ENCODE peak calls at places on chromosome 20, in nine cellular contexts. One of them, this sample, is unnamed.

GRCh38 chr20:47318027-47318595 is 38.4 kb downstream of the ZMYND8 start:
- DNase-seq in upper lobe of left lung: peak
- DNase-seq in brain microvascular endothelial cell: peak
- DNase-seq in IMR-90: peak
- DNase-seq in Peyer's patch: no peak
- DNase-seq in uterus: peak
- DNase-seq in lower lobe of right lung: peak
- DNase-seq in lung: no peak
- DNase-seq in right lobe of liver: no peak
- DNase-seq in this sample: no peak

GRCh38 chr20:61500791-61501321 is 248.8 kb downstream of the CDH4 start:
- DNase-seq in upper lobe of left lung: no peak
- DNase-seq in brain microvascular endothelial cell: no peak
- DNase-seq in IMR-90: peak
- DNase-seq in Peyer's patch: no peak
- DNase-seq in uterus: no peak
- DNase-seq in lower lobe of right lung: no peak
- DNase-seq in lung: no peak
- DNase-seq in right lobe of liver: no peak
- DNase-seq in this sample: no peak

GRCh38 chr20:63702751-63703470 is 4.9 kb downstream of the ARFRP1 start:
- DNase-seq in upper lobe of left lung: no peak
- DNase-seq in brain microvascular endothelial cell: no peak
- DNase-seq in IMR-90: no peak
- DNase-seq in Peyer's patch: no peak
- DNase-seq in uterus: peak
- DNase-seq in lower lobe of right lung: no peak
- DNase-seq in lung: no peak
- DNase-seq in right lobe of liver: no peak
- DNase-seq in this sample: no peak

GRCh38 chr20:16397053-16397452 is 176.2 kb downstream of the KIF16B start:
- DNase-seq in upper lobe of left lung: no peak
- DNase-seq in brain microvascular endothelial cell: no peak
- DNase-seq in IMR-90: no peak
- DNase-seq in Peyer's patch: no peak
- DNase-seq in uterus: peak
- DNase-seq in lower lobe of right lung: no peak
- DNase-seq in lung: peak
- DNase-seq in right lobe of liver: no peak
- DNase-seq in this sample: peak

GRCh38 chr20:20680991-20681508 is 31.4 kb downstream of the RALGAPA2 start:
- DNase-seq in upper lobe of left lung: peak
- DNase-seq in brain microvascular endothelial cell: no peak
- DNase-seq in IMR-90: no peak
- DNase-seq in Peyer's patch: no peak
- DNase-seq in uterus: no peak
- DNase-seq in lower lobe of right lung: peak
- DNase-seq in lung: peak
- DNase-seq in right lobe of liver: no peak
- DNase-seq in this sample: no peak

GRCh38 chr20:43442310-43442880 is 15.3 kb upstream of the SRSF6 start:
- DNase-seq in upper lobe of left lung: no peak
- DNase-seq in brain microvascular endothelial cell: no peak
- DNase-seq in IMR-90: peak
- DNase-seq in Peyer's patch: no peak
- DNase-seq in uterus: no peak
- DNase-seq in lower lobe of right lung: no peak
- DNase-seq in lung: no peak
- DNase-seq in right lobe of liver: no peak
- DNase-seq in this sample: no peak

GRCh38 chr20:50110141-50111047 is 2.6 kb downstream of the UBE2V1 start:
- DNase-seq in upper lobe of left lung: peak
- DNase-seq in brain microvascular endothelial cell: no peak
- DNase-seq in IMR-90: no peak
- DNase-seq in Peyer's patch: peak
- DNase-seq in uterus: no peak
- DNase-seq in lower lobe of right lung: no peak
- DNase-seq in lung: no peak
- DNase-seq in right lobe of liver: no peak
- DNase-seq in this sample: no peak

GRCh38 chr20:18615020-18615652 is 27.3 kb downstream of the DTD1 start:
- DNase-seq in upper lobe of left lung: peak
- DNase-seq in brain microvascular endothelial cell: no peak
- DNase-seq in IMR-90: no peak
- DNase-seq in Peyer's patch: no peak
- DNase-seq in uterus: no peak
- DNase-seq in lower lobe of right lung: no peak
- DNase-seq in lung: no peak
- DNase-seq in right lobe of liver: no peak
- DNase-seq in this sample: no peak

GRCh38 chr20:51326241-51326819 is 216.2 kb downstream of the NFATC2 start:
- DNase-seq in upper lobe of left lung: peak
- DNase-seq in brain microvascular endothelial cell: peak
- DNase-seq in IMR-90: peak
- DNase-seq in Peyer's patch: peak
- DNase-seq in uterus: peak
- DNase-seq in lower lobe of right lung: peak
- DNase-seq in lung: no peak
- DNase-seq in right lobe of liver: no peak
- DNase-seq in this sample: no peak

GRCh38 chr20:40990542-40991120 is 38.0 kb upstream of the TOP1 start:
- DNase-seq in upper lobe of left lung: peak
- DNase-seq in brain microvascular endothelial cell: peak
- DNase-seq in IMR-90: peak
- DNase-seq in Peyer's patch: peak
- DNase-seq in uterus: peak
- DNase-seq in lower lobe of right lung: peak
- DNase-seq in lung: peak
- DNase-seq in right lobe of liver: peak
- DNase-seq in this sample: peak

GRCh38 chr20:7637184-7637583 is 303.1 kb downstream of the HAO1 start:
- DNase-seq in upper lobe of left lung: no peak
- DNase-seq in brain microvascular endothelial cell: peak
- DNase-seq in IMR-90: no peak
- DNase-seq in Peyer's patch: no peak
- DNase-seq in uterus: no peak
- DNase-seq in lower lobe of right lung: no peak
- DNase-seq in lung: no peak
- DNase-seq in right lobe of liver: no peak
- DNase-seq in this sample: no peak

GRCh38 chr20:46253391-46253790 is 54.9 kb downstream of the CDH22 start:
- DNase-seq in upper lobe of left lung: no peak
- DNase-seq in brain microvascular endothelial cell: no peak
- DNase-seq in IMR-90: no peak
- DNase-seq in Peyer's patch: no peak
- DNase-seq in uterus: no peak
- DNase-seq in lower lobe of right lung: no peak
- DNase-seq in lung: no peak
- DNase-seq in right lobe of liver: no peak
- DNase-seq in this sample: no peak

GRCh38 chr20:51004305-51004727 is 18.6 kb downstream of the KCNG1 start:
- DNase-seq in upper lobe of left lung: no peak
- DNase-seq in brain microvascular endothelial cell: no peak
- DNase-seq in IMR-90: no peak
- DNase-seq in Peyer's patch: no peak
- DNase-seq in uterus: no peak
- DNase-seq in lower lobe of right lung: no peak
- DNase-seq in lung: no peak
- DNase-seq in right lobe of liver: no peak
- DNase-seq in this sample: no peak

GRCh38 chr20:11469795-11470495 is 447.7 kb upstream of the BTBD3 start:
- DNase-seq in upper lobe of left lung: no peak
- DNase-seq in brain microvascular endothelial cell: no peak
- DNase-seq in IMR-90: no peak
- DNase-seq in Peyer's patch: no peak
- DNase-seq in uterus: no peak
- DNase-seq in lower lobe of right lung: no peak
- DNase-seq in lung: no peak
- DNase-seq in right lobe of liver: no peak
- DNase-seq in this sample: no peak

DNA sequence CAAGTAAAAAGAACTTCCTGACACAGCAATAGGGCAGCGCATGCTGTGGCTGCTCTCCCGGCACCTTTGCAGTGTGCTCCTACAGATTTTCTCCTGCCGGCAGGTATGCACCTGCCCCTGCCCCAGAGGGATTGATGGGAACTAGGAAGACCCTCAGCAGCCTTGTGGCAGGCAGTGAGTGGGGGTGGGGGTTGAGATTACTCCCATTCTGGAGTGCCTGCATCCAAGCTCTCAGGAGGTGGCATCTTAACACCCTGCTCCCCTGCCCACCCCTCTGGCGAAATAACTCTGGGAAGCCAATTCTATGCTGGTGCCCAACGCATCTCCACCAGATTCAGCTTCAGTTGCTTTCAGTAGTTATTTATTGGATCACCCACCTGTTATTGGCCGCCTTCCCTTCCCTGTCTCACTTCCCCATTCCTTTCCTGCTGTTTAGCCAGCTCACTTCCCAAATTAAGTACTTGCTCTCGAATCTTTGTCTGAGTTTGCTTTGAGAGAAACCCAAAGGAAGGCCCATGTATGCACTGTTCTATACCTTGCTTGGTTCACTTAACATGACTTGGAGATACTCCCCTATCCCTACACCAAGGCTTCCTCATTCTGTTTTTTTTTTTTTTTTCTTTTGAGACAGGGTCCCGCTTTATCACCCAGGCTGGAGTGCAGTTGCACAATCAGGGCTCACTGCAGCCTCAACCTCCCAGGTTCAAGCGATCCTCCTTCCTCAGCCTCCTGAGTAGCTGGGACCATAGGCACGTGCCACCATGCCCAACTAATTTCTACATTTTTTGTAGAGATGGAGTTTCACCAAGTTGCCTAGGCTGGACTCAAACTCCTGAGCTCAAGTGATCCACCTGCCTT is 29.3 kb upstream of the SLC23A2 start:
- DNase-seq in upper lobe of left lung: no peak
- DNase-seq in brain microvascular endothelial cell: no peak
- DNase-seq in IMR-90: no peak
- DNase-seq in Peyer's patch: no peak
- DNase-seq in uterus: no peak
- DNase-seq in lower lobe of right lung: no peak
- DNase-seq in lung: no peak
- DNase-seq in right lobe of liver: no peak
- DNase-seq in this sample: no peak
- H3K27ac ChIP-seq in upper lobe of left lung: no peak
- H3K27ac ChIP-seq in brain microvascular endothelial cell: no peak
- H3K27ac ChIP-seq in IMR-90: no peak
- H3K27ac ChIP-seq in Peyer's patch: no peak
- H3K27ac ChIP-seq in uterus: no peak
- H3K27ac ChIP-seq in lower lobe of right lung: no peak
- H3K27ac ChIP-seq in lung: no peak
- H3K27ac ChIP-seq in right lobe of liver: no peak
- H3K27ac ChIP-seq in this sample: no peak

DNA sequence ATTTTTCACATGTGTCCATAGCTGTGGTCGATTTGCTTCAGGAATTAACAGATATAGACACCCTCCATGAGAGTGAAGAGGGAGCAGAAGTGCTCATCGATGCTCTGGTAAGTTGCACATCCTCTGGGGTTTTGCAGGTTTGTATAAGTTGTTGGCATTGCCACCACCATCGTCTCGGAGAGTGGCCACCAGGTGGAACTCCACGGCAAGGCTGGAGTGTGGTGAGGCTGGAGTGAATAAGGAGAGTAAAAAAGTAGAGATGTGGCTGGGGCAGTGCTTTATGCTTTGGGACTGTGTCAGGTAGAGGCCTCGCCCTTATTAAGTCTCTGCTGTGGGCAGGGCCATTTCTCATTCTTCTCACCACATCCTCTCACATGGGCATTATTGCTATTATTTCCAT is 63.7 kb downstream of the CTNNBL1 start:
- DNase-seq in upper lobe of left lung: no peak
- DNase-seq in brain microvascular endothelial cell: no peak
- DNase-seq in IMR-90: no peak
- DNase-seq in Peyer's patch: peak
- DNase-seq in uterus: no peak
- DNase-seq in lower lobe of right lung: no peak
- DNase-seq in lung: no peak
- DNase-seq in right lobe of liver: no peak
- DNase-seq in this sample: no peak
- TF ChIP-seq CTCF in upper lobe of left lung: no peak
- TF ChIP-seq CTCF in brain microvascular endothelial cell: peak
- TF ChIP-seq CTCF in IMR-90: no peak
- TF ChIP-seq CTCF in Peyer's patch: no peak
- TF ChIP-seq CTCF in uterus: no peak
- TF ChIP-seq CTCF in lower lobe of right lung: no peak
- TF ChIP-seq CTCF in lung: no peak
- TF ChIP-seq CTCF in right lobe of liver: no peak
- TF ChIP-seq CTCF in this sample: no peak

GRCh38 chr20:23875606-23876237 is 3.8 kb downstream of the CST5 start:
- DNase-seq in upper lobe of left lung: no peak
- DNase-seq in brain microvascular endothelial cell: no peak
- DNase-seq in IMR-90: no peak
- DNase-seq in Peyer's patch: no peak
- DNase-seq in uterus: no peak
- DNase-seq in lower lobe of right lung: no peak
- DNase-seq in lung: no peak
- DNase-seq in right lobe of liver: no peak
- DNase-seq in this sample: no peak
- H3K27ac ChIP-seq in upper lobe of left lung: no peak
- H3K27ac ChIP-seq in brain microvascular endothelial cell: no peak
- H3K27ac ChIP-seq in IMR-90: no peak
- H3K27ac ChIP-seq in Peyer's patch: peak
- H3K27ac ChIP-seq in uterus: no peak
- H3K27ac ChIP-seq in lower lobe of right lung: no peak
- H3K27ac ChIP-seq in lung: no peak
- H3K27ac ChIP-seq in right lobe of liver: no peak
- H3K27ac ChIP-seq in this sample: no peak

GRCh38 chr20:44470327-44470726 is 5.3 kb upstream of the TTPAL start:
- DNase-seq in upper lobe of left lung: no peak
- DNase-seq in brain microvascular endothelial cell: no peak
- DNase-seq in IMR-90: no peak
- DNase-seq in Peyer's patch: no peak
- DNase-seq in uterus: no peak
- DNase-seq in lower lobe of right lung: no peak
- DNase-seq in lung: no peak
- DNase-seq in right lobe of liver: no peak
- DNase-seq in this sample: no peak

GRCh38 chr20:44475372-44475693 is 341 bp upstream of the TTPAL start:
- DNase-seq in upper lobe of left lung: no peak
- DNase-seq in brain microvascular endothelial cell: no peak
- DNase-seq in IMR-90: no peak
- DNase-seq in Peyer's patch: no peak
- DNase-seq in uterus: no peak
- DNase-seq in lower lobe of right lung: no peak
- DNase-seq in lung: no peak
- DNase-seq in right lobe of liver: no peak
- DNase-seq in this sample: no peak

GRCh38 chr20:44467289-44467883 is 8.3 kb upstream of the TTPAL start:
- DNase-seq in upper lobe of left lung: no peak
- DNase-seq in brain microvascular endothelial cell: peak
- DNase-seq in IMR-90: no peak
- DNase-seq in Peyer's patch: no peak
- DNase-seq in uterus: peak
- DNase-seq in lower lobe of right lung: no peak
- DNase-seq in lung: peak
- DNase-seq in right lobe of liver: peak
- DNase-seq in this sample: no peak

GRCh38 chr20:44468044-44468782 is 7.5 kb upstream of the TTPAL start:
- DNase-seq in upper lobe of left lung: no peak
- DNase-seq in brain microvascular endothelial cell: no peak
- DNase-seq in IMR-90: no peak
- DNase-seq in Peyer's patch: no peak
- DNase-seq in uterus: no peak
- DNase-seq in lower lobe of right lung: no peak
- DNase-seq in lung: no peak
- DNase-seq in right lobe of liver: no peak
- DNase-seq in this sample: no peak

GRCh38 chr20:44471481-44471882 is 4.2 kb upstream of the TTPAL start:
- DNase-seq in upper lobe of left lung: no peak
- DNase-seq in brain microvascular endothelial cell: no peak
- DNase-seq in IMR-90: peak
- DNase-seq in Peyer's patch: no peak
- DNase-seq in uterus: no peak
- DNase-seq in lower lobe of right lung: no peak
- DNase-seq in lung: no peak
- DNase-seq in right lobe of liver: no peak
- DNase-seq in this sample: no peak
- TF ChIP-seq CTCF in upper lobe of left lung: no peak
- TF ChIP-seq CTCF in brain microvascular endothelial cell: peak
- TF ChIP-seq CTCF in IMR-90: peak
- TF ChIP-seq CTCF in Peyer's patch: peak
- TF ChIP-seq CTCF in uterus: no peak
- TF ChIP-seq CTCF in lower lobe of right lung: peak
- TF ChIP-seq CTCF in lung: no peak
- TF ChIP-seq CTCF in right lobe of liver: peak
- TF ChIP-seq CTCF in this sample: no peak